ENCODE peak calls at places on chromosomes 5 and 9, in four cellular contexts. One of them, this sample, is unnamed.

GRCh38 chr9:71796368-71796767 is 28.1 kb upstream of the CEMIP2 start:
- DNase-seq in HL-60: no peak
- DNase-seq in GM12878: peak; percentile 31
- DNase-seq in K562: no peak
- DNase-seq in this sample: no peak

GRCh38 chr5:9198399-9198798 is 347.5 kb downstream of the SEMA5A start:
- DNase-seq in HL-60: no peak
- DNase-seq in GM12878: no peak
- DNase-seq in K562: no peak
- DNase-seq in this sample: no peak

GRCh38 chr5:123505633-123506032 is 6.3 kb upstream of the CSNK1G3 start:
- DNase-seq in HL-60: no peak
- DNase-seq in GM12878: no peak
- DNase-seq in K562: no peak
- DNase-seq in this sample: no peak

GRCh38 chr5:155867531-155868088 is 459.4 kb upstream of the SGCD start:
- DNase-seq in HL-60: no peak
- DNase-seq in GM12878: no peak
- DNase-seq in K562: no peak
- DNase-seq in this sample: no peak

GRCh38 chr5:5266296-5266695 is 126.2 kb downstream of the ADAMTS16 start:
- DNase-seq in HL-60: no peak
- DNase-seq in GM12878: no peak
- DNase-seq in K562: no peak
- DNase-seq in this sample: no peak

GRCh38 chr5:103569313-103570060 is 6.9 kb upstream of the NUDT12 start:
- DNase-seq in HL-60: no peak
- DNase-seq in GM12878: no peak
- DNase-seq in K562: no peak
- DNase-seq in this sample: no peak

GRCh38 chr9:77892955-77893514 is 138.6 kb downstream of the GNAQ start:
- DNase-seq in HL-60: no peak
- DNase-seq in GM12878: no peak
- DNase-seq in K562: no peak
- DNase-seq in this sample: no peak

GRCh38 chr9:97943308-97943855 is 5.4 kb upstream of the HEMGN start:
- DNase-seq in HL-60: no peak
- DNase-seq in GM12878: no peak
- DNase-seq in K562: peak; percentile 83
- DNase-seq in this sample: no peak

GRCh38 chr5:177366528-177367322 is 9.0 kb downstream of the RGS14 start:
- DNase-seq in HL-60: no peak
- DNase-seq in GM12878: no peak
- DNase-seq in K562: peak; percentile 98
- DNase-seq in this sample: no peak

GRCh38 chr5:71782771-71783770 is 64.0 kb downstream of the CARTPT start:
- DNase-seq in HL-60: no peak
- DNase-seq in GM12878: peak; percentile 60
- DNase-seq in K562: peak; percentile 63
- DNase-seq in this sample: no peak

GRCh38 chr5:171494452-171495121 is 75.1 kb downstream of the FGF18 start:
- DNase-seq in HL-60: no peak
- DNase-seq in GM12878: no peak
- DNase-seq in K562: peak; percentile 88
- DNase-seq in this sample: no peak

GRCh38 chr5:124343451-124343867 is 403.0 kb downstream of the ZNF608 start:
- DNase-seq in HL-60: no peak
- DNase-seq in GM12878: no peak
- DNase-seq in K562: no peak
- DNase-seq in this sample: no peak

GRCh38 chr9:124343533-124344290 is 71.5 kb downstream of the PSMB7 start:
- DNase-seq in HL-60: no peak
- DNase-seq in GM12878: no peak
- DNase-seq in K562: no peak
- DNase-seq in this sample: no peak

GRCh38 chr5:135996611-135997010 is 32.2 kb upstream of the TGFBI start:
- DNase-seq in HL-60: no peak
- DNase-seq in GM12878: no peak
- DNase-seq in K562: no peak
- DNase-seq in this sample: no peak

GRCh38 chr9:75027187-75028107 is 646 bp downstream of the CARNMT1 start:
- DNase-seq in HL-60: peak; percentile 21
- DNase-seq in GM12878: no peak
- DNase-seq in K562: peak; percentile 73
- DNase-seq in this sample: peak; percentile 17

GRCh38 chr5:54282876-54283275 is 27.5 kb downstream of the ARL15 start:
- DNase-seq in HL-60: no peak
- DNase-seq in GM12878: no peak
- DNase-seq in K562: no peak
- DNase-seq in this sample: no peak

GRCh38 chr9:126965541-126966428 is 51.2 kb downstream of the RALGPS1 start:
- DNase-seq in HL-60: no peak
- DNase-seq in GM12878: no peak
- DNase-seq in K562: peak; percentile 29
- DNase-seq in this sample: peak; percentile 20

GRCh38 chr9:108056083-108056804 is 566.7 kb upstream of the KLF4 start:
- DNase-seq in HL-60: no peak
- DNase-seq in GM12878: no peak
- DNase-seq in K562: no peak
- DNase-seq in this sample: no peak

GRCh38 chr9:137743695-137744094 is 124.9 kb downstream of the EHMT1 start:
- DNase-seq in HL-60: no peak
- DNase-seq in GM12878: no peak
- DNase-seq in K562: no peak
- DNase-seq in this sample: no peak

GRCh38 chr5:132102944-132103343 is 29.4 kb downstream of the CSF2 start:
- DNase-seq in HL-60: no peak
- DNase-seq in GM12878: no peak
- DNase-seq in K562: no peak
- DNase-seq in this sample: no peak

GRCh38 chr5:83374547-83374946 is 97.0 kb upstream of the VCAN start:
- DNase-seq in HL-60: no peak
- DNase-seq in GM12878: no peak
- DNase-seq in K562: no peak
- DNase-seq in this sample: no peak

GRCh38 chr5:82297711-82298110 is 19.6 kb upstream of the RPS23 start:
- DNase-seq in HL-60: no peak
- DNase-seq in GM12878: no peak
- DNase-seq in K562: no peak
- DNase-seq in this sample: no peak

GRCh38 chr9:33858346-33858869 is 41.4 kb downstream of the UBE2R2 start:
- DNase-seq in HL-60: no peak
- DNase-seq in GM12878: no peak
- DNase-seq in K562: no peak
- DNase-seq in this sample: no peak

GRCh38 chr5:73946926-73947455 is 321.0 kb downstream of the ARHGEF28 start:
- DNase-seq in HL-60: no peak
- DNase-seq in GM12878: no peak
- DNase-seq in K562: no peak
- DNase-seq in this sample: no peak

GRCh38 chr5:392431-392988 is 50.5 kb upstream of the EXOC3 start:
- DNase-seq in HL-60: peak; percentile 91
- DNase-seq in GM12878: peak; percentile 95
- DNase-seq in K562: no peak
- DNase-seq in this sample: peak; percentile 82

GRCh38 chr9:9747787-9748186 is 865.0 kb downstream of the PTPRD start:
- DNase-seq in HL-60: no peak
- DNase-seq in GM12878: no peak
- DNase-seq in K562: no peak
- DNase-seq in this sample: no peak

GRCh38 chr5:169905017-169905416 is 75.3 kb downstream of the INSYN2B start:
- DNase-seq in HL-60: no peak
- DNase-seq in GM12878: no peak
- DNase-seq in K562: no peak
- DNase-seq in this sample: no peak

DNA sequence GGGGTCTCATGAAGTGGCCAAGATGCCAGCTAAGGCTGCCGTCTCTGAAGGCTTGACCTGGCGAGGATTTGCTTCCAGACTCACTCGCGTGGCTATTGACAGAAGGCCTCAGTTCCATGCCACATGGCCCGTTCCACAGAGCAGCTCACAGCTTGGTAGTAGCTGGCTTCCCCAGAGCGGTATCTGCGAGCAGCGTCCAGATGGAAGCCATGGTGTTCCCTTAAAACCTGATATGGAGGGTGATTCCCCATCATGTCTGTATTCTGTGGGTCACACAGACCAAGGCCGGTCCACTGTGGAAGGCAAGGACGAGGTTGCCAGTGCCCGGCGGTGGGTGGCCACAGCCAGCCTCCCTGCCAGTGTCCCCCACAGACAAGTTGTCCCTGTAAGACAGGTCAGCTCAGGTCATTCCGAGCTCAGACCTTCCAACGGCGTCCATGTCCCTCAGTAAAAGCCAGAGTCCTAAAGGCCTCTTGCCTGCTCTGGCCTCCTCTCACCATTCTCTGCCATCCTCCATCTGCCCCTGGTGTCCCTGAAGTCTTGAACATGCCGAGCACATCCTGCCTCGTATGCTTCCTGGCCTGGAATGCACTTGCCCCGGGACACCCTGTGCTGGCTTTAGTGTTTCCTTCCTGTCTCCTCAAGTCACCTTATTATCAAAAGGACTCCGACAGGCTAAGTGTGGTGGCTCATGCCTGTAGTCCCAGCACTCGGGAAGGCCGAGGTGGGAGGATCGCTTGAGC is 61.3 kb upstream of the LRRTM2 start:
- DNase-seq in HL-60: no peak
- DNase-seq in GM12878: no peak
- DNase-seq in K562: no peak
- DNase-seq in this sample: no peak
- TF ChIP-seq SPI1 in HL-60: no peak
- TF ChIP-seq SPI1 in GM12878: no peak
- TF ChIP-seq SPI1 in K562: no peak
- TF ChIP-seq SPI1 in this sample: no peak

GRCh38 chr5:96244696-96245095 is 188.4 kb downstream of the PCSK1 start:
- DNase-seq in HL-60: no peak
- DNase-seq in GM12878: no peak
- DNase-seq in K562: no peak
- DNase-seq in this sample: no peak

GRCh38 chr5:96245401-96246091 is 187.5 kb downstream of the PCSK1 start:
- DNase-seq in HL-60: no peak
- DNase-seq in GM12878: no peak
- DNase-seq in K562: no peak
- DNase-seq in this sample: no peak

GRCh38 chr5:96248152-96248551 is 184.9 kb downstream of the PCSK1 start:
- DNase-seq in HL-60: no peak
- DNase-seq in GM12878: no peak
- DNase-seq in K562: no peak
- DNase-seq in this sample: no peak

GRCh38 chr5:96247733-96248132 is 185.3 kb downstream of the PCSK1 start:
- DNase-seq in HL-60: no peak
- DNase-seq in GM12878: no peak
- DNase-seq in K562: no peak
- DNase-seq in this sample: no peak

GRCh38 chr5:96247097-96247675 is 185.9 kb downstream of the PCSK1 start:
- DNase-seq in HL-60: no peak
- DNase-seq in GM12878: no peak
- DNase-seq in K562: no peak
- DNase-seq in this sample: no peak
- TF ChIP-seq POLR2AphosphoS5 in HL-60: no peak
- TF ChIP-seq POLR2AphosphoS5 in GM12878: no peak
- TF ChIP-seq POLR2AphosphoS5 in K562: no peak
- TF ChIP-seq POLR2AphosphoS5 in this sample: no peak

DNA sequence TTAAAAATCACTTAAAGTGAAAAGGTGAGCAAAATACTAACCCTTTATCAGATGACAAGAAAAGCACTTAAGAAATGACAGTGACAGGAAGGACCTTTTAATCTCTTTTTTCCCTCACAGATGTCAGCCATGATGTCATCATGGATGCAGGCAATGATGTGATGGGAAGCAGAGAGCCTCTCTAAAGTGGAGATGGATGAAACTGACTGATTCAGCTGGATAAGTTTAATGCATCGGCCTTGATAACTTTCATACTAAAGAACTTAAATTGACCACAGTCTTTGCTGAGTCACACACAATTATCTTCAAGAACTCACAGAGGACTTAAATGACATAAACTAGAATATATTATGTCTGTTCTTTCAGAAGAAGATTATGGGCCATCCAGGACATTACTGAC is 153.2 kb upstream of the FGF10 start:
- DNase-seq in HL-60: no peak
- DNase-seq in GM12878: no peak
- DNase-seq in K562: no peak
- DNase-seq in this sample: no peak
- TF ChIP-seq SPI1 in HL-60: no peak
- TF ChIP-seq SPI1 in GM12878: no peak
- TF ChIP-seq SPI1 in K562: no peak
- TF ChIP-seq SPI1 in this sample: no peak

GRCh38 chr5:50665091-50665490 is 1.3 kb upstream of the PARP8 start:
- DNase-seq in HL-60: no peak
- DNase-seq in GM12878: no peak
- DNase-seq in K562: no peak
- DNase-seq in this sample: no peak
- TF ChIP-seq POLR2AphosphoS5 in HL-60: no peak
- TF ChIP-seq POLR2AphosphoS5 in GM12878: no peak
- TF ChIP-seq POLR2AphosphoS5 in K562: no peak
- TF ChIP-seq POLR2AphosphoS5 in this sample: no peak

DNA sequence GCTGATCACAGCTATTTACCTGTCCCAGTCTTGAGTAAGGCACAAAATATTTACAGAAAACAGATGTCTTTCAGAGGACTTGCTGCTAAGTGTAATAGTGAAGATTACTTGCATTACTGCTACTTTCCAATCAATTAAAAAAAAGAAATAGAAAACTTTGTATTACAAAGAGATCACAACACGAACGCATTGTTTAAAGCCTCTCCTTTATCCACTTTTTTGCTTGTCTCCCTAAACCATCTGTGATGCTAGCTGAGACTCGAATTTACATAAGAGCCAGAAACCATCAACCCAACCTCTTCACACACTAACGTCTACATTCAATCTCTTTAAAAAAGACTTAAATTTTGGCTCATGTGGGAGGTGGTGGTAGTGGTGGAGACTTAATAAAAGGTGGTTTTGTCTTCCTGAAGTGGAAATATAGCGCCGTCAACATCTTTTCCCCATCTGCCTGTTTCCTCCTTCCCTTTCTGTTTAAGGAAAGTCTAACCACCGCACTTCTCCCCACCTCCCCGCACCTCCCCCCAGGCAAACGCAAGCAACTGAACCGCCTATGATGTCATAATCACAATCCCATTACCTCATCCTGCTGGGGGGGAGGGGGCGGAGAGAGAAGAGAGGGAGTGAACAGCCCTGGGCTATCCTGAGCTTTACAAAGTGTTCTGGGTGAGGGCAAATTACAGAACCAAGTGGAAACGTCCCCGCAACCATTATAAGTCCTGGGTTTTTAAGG is 948 bp upstream of the FAM53C start:
- DNase-seq in HL-60: peak; percentile 61
- DNase-seq in GM12878: no peak
- DNase-seq in K562: peak; percentile 94
- DNase-seq in this sample: no peak
- TF ChIP-seq SPI1 in HL-60: peak; percentile 4
- TF ChIP-seq SPI1 in GM12878: no peak
- TF ChIP-seq SPI1 in K562: peak; percentile 9
- TF ChIP-seq SPI1 in this sample: no peak